ENCODE peak calls at places on chromosomes 7 and 10, in eight cellular contexts. Q is pancreas, I is ovary, J is GM23338, F is left lung, E is psoas muscle, P is esophagus squamous epithelium, U is PC-9. T is an unnamed sample. For H3K27me3 and H3K4me1, the result is how much of the 10 kb centered on the place peaks cover.

GRCh38 chr10:16639457-16639856 is 117.8 kb upstream of the C1QL3 start:
- DNase-seq in Q (no peak), I (no peak), J (no peak), F (no peak), E (no peak), P (no peak), U (no peak), T (no peak)

GRCh38 chr7:137898839-137899681 is 52.3 kb upstream of the DGKI start:
- DNase-seq in Q (peak), I (peak), J (peak), F (peak), E (peak), P (no peak), U (peak), T (peak)

GRCh38 chr10:13775786-13776780 is 189.3 kb downstream of the PRPF18 start:
- DNase-seq in Q (no peak), I (no peak), J (no peak), F (no peak), E (no peak), P (no peak), U (no peak), T (no peak)

GRCh38 chr10:110530131-110530831 is 32.6 kb downstream of the DUSP5 start:
- DNase-seq in Q (peak), I (no peak), J (peak), F (peak), E (peak), P (no peak), U (peak), T (no peak)

GRCh38 chr10:120998782-120999285 is 147.7 kb downstream of the WDR11 start:
- DNase-seq in Q (no peak), I (no peak), J (no peak), F (no peak), E (no peak), P (no peak), U (no peak), T (no peak)

GRCh38 chr10:2985729-2986232 is 81.6 kb upstream of the PFKP start:
- DNase-seq in Q (no peak), I (no peak), J (no peak), F (peak), E (no peak), P (no peak), U (peak), T (no peak)

GRCh38 chr10:133315847-133316246 is 7.1 kb downstream of the ZNF511 start:
- DNase-seq in Q (no peak), I (no peak), J (no peak), F (peak), E (peak), P (no peak), U (no peak), T (no peak)

GRCh38 chr7:137081694-137082093 is 213.2 kb downstream of the CHRM2 start:
- DNase-seq in Q (no peak), I (peak), J (no peak), F (no peak), E (peak), P (no peak), U (no peak), T (no peak)

GRCh38 chr7:42095791-42096190 is 141.2 kb downstream of the GLI3 start:
- DNase-seq in Q (no peak), I (no peak), J (no peak), F (no peak), E (no peak), P (no peak), U (no peak), T (no peak)

GRCh38 chr10:77801474-77802238 is 124.9 kb downstream of the DLG5 start:
- DNase-seq in Q (no peak), I (no peak), J (no peak), F (no peak), E (no peak), P (no peak), U (no peak), T (peak)

GRCh38 chr7:78463039-78463438 is 664.5 kb downstream of the PHTF2 start:
- DNase-seq in Q (no peak), I (no peak), J (no peak), F (no peak), E (no peak), P (no peak), U (no peak), T (no peak)

GRCh38 chr7:54664235-54665228 is 94.5 kb downstream of the SEC61G start:
- DNase-seq in Q (peak), I (no peak), J (peak), F (peak), E (peak), P (no peak), U (peak), T (no peak)

GRCh38 chr7:79412915-79413314 is 40.6 kb downstream of the MAGI2 start:
- DNase-seq in Q (no peak), I (no peak), J (no peak), F (no peak), E (no peak), P (no peak), U (no peak), T (no peak)

GRCh38 chr10:29254123-29255046 is 34.5 kb upstream of the LYZL1 start:
- DNase-seq in Q (no peak), I (no peak), J (no peak), F (no peak), E (no peak), P (no peak), U (peak), T (no peak)

GRCh38 chr7:2301510-2301860 is 12.8 kb downstream of the SNX8 start:
- DNase-seq in Q (no peak), I (no peak), J (peak), F (no peak), E (no peak), P (no peak), U (no peak), T (no peak)

GRCh38 chr10:43324847-43325246 is 46.6 kb upstream of the FXYD4 start:
- DNase-seq in Q (no peak), I (no peak), J (no peak), F (no peak), E (no peak), P (no peak), U (no peak), T (no peak)

GRCh38 chr10:86752311-86752710 is 4.1 kb upstream of the BMPR1A start:
- DNase-seq in Q (no peak), I (no peak), J (no peak), F (no peak), E (no peak), P (no peak), U (no peak), T (no peak)

GRCh38 chr7:148505955-148506354 is 84.6 kb upstream of the C7orf33 start:
- DNase-seq in Q (no peak), I (no peak), J (no peak), F (no peak), E (no peak), P (no peak), U (no peak), T (no peak)

GRCh38 chr10:71685554-71686202 is 33.9 kb downstream of the C10orf105 start:
- DNase-seq in Q (no peak), I (no peak), J (no peak), F (peak), E (peak), P (no peak), U (no peak), T (no peak)

GRCh38 chr7:148398844-148399365 is 191.7 kb upstream of the C7orf33 start:
- DNase-seq in Q (no peak), I (no peak), J (no peak), F (no peak), E (no peak), P (no peak), U (no peak), T (no peak)

GRCh38 chr7:157474685-157475084 is 137.9 kb downstream of the DNAJB6 start:
- DNase-seq in Q (peak), I (peak), J (peak), F (no peak), E (no peak), P (no peak), U (peak), T (no peak)

GRCh38 chr7:151782598-151783448 is 94.1 kb downstream of the PRKAG2 start:
- DNase-seq in Q (peak), I (peak), J (peak), F (peak), E (peak), P (peak), U (peak), T (peak)

GRCh38 chr10:125984346-125984745 is 88.0 kb downstream of the FANK1 start:
- DNase-seq in Q (no peak), I (no peak), J (no peak), F (no peak), E (no peak), P (no peak), U (no peak), T (no peak)

GRCh38 chr7:2794836-2795636 is 49.1 kb downstream of the GNA12 start:
- DNase-seq in Q (no peak), I (no peak), J (no peak), F (peak), E (no peak), P (no peak), U (no peak), T (no peak)

GRCh38 chr7:6619961-6620360 is 4.6 kb downstream of the ZNF853 start:
- DNase-seq in Q (no peak), I (no peak), J (no peak), F (no peak), E (no peak), P (no peak), U (no peak), T (no peak)

GRCh38 chr10:33723181-33723580 is 388.7 kb upstream of the NRP1 start:
- DNase-seq in Q (no peak), I (no peak), J (no peak), F (no peak), E (no peak), P (no peak), U (no peak), T (no peak)

GRCh38 chr7:24742764-24743163 is 14.5 kb downstream of the GSDME start:
- DNase-seq in Q (no peak), I (no peak), J (no peak), F (no peak), E (no peak), P (no peak), U (no peak), T (no peak)

GRCh38 chr10:58350619-58351323 is 16.0 kb downstream of the UBE2D1 start:
- DNase-seq in Q (no peak), I (no peak), J (no peak), F (no peak), E (no peak), P (no peak), U (no peak), T (no peak)

GRCh38 chr7:132578050-132578370 is 1.7 kb upstream of the PLXNA4 start:
- DNase-seq in Q (no peak), I (no peak), J (no peak), F (no peak), E (no peak), P (no peak), U (no peak), T (no peak)

GRCh38 chr7:132577206-132578049 is 1.2 kb upstream of the PLXNA4 start:
- DNase-seq in Q (peak), I (peak), J (peak), F (peak), E (peak), P (no peak), U (no peak), T (no peak)

GRCh38 chr7:132575987-132576722 is at the start of gene PLXNA4:
- DNase-seq in Q (peak), I (peak), J (peak), F (peak), E (peak), P (no peak), U (no peak), T (no peak)

GRCh38 chr7:132575336-132575986 is 809 bp downstream of the PLXNA4 start:
- DNase-seq in Q (no peak), I (peak), J (peak), F (peak), E (peak), P (no peak), U (no peak), T (no peak)

DNA sequence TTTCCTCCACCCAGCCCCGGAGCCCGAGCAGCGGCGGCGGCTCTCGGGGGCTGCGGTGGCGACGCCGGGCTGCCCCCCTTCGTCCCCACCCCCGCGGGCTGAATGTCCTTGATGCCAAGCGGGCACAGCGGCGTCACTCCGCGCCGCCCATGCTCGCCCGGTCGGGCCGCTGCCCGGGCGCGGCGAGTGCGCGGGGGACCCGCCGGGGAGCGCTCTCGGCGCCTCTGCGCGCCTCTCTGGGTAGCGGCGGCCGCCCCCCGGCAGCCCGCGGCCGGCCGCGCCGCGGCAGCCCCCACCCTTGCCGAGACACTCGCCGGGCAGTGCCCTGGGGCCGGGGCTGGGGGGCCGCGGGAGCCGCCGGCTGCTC is 436 bp upstream of the PLXNA4 start:
- DNase-seq in Q (no peak), I (no peak), J (peak), F (no peak), E (no peak), P (no peak), U (no peak), T (no peak)
- H3K27me3 ChIP-seq in Q (under half), I (under half), J (half or more), F (half or more), E (under half), P (under half), U (half or more), T (under half)

DNA sequence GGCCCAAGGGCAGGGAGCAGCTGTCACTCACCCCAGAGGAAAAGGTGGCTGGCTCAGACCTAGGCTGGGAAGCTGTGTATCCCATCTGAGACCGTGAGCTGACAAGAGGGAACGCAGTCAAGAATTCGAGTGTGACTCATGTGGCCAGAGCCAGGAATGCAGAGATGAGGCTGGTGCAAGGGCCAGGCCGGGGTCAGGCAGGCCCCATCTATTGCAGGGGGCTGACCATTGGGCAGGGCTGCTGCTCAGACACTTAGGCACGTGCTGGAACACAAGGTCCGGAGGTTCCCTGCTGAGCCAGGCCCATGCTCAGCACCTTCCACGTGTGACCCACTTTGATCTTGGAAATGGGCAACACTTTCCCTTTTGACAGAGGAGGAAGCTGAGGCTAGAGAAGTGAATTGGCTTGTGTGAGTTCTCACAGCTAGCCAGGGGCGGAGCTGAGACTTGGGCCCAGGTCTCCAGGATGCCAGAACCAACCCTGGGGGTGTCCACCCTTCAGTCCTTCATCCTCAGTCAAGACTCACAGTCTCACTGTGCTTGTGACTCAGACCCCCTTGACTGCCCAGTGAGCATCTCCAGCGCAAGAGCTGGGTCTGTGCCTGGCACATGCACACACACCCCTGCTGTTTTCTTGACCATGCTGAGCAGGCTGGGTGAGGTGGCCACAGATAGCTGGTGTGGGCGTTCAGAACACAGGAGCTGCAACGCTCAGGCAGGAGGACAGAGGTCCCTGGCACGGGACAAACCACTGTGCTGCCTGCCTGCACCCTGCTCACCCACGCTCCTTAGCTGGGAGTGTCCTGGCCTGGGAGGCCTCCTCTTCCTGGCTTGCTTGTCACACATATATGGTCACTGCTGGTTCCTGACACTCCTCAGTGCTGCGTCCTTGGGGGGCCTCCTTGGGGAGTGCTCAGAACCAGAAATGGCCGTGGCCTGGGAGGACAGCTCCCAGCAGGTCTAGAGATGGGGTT is 47.6 kb upstream of the PPIF start:
- DNase-seq in Q (no peak), I (peak), J (no peak), F (peak), E (no peak), P (no peak), U (peak), T (no peak)
- H3K27ac ChIP-seq in Q (no peak), I (peak), J (no peak), F (peak), E (peak), P (peak), U (peak), T (no peak)

GRCh38 chr7:69608049-69608448 is 9.8 kb downstream of the AUTS2 start:
- DNase-seq in Q (no peak), I (no peak), J (no peak), F (no peak), E (no peak), P (no peak), U (no peak), T (no peak)

GRCh38 chr7:69608878-69609277 is 10.6 kb downstream of the AUTS2 start:
- DNase-seq in Q (no peak), I (no peak), J (peak), F (no peak), E (no peak), P (no peak), U (no peak), T (no peak)

GRCh38 chr7:69610675-69611037 is 12.4 kb downstream of the AUTS2 start:
- DNase-seq in Q (no peak), I (no peak), J (no peak), F (no peak), E (no peak), P (no peak), U (no peak), T (no peak)

GRCh38 chr7:69612981-69613380 is 14.7 kb downstream of the AUTS2 start:
- DNase-seq in Q (no peak), I (no peak), J (no peak), F (no peak), E (no peak), P (no peak), U (no peak), T (no peak)

GRCh38 chr7:69609901-69610674 is 11.8 kb downstream of the AUTS2 start:
- DNase-seq in Q (no peak), I (no peak), J (no peak), F (no peak), E (no peak), P (no peak), U (no peak), T (no peak)
- H3K4me1 ChIP-seq in Q (under half), I (under half), J (under half), F (under half), E (under half), P (under half), U (under half), T (under half)

DNA sequence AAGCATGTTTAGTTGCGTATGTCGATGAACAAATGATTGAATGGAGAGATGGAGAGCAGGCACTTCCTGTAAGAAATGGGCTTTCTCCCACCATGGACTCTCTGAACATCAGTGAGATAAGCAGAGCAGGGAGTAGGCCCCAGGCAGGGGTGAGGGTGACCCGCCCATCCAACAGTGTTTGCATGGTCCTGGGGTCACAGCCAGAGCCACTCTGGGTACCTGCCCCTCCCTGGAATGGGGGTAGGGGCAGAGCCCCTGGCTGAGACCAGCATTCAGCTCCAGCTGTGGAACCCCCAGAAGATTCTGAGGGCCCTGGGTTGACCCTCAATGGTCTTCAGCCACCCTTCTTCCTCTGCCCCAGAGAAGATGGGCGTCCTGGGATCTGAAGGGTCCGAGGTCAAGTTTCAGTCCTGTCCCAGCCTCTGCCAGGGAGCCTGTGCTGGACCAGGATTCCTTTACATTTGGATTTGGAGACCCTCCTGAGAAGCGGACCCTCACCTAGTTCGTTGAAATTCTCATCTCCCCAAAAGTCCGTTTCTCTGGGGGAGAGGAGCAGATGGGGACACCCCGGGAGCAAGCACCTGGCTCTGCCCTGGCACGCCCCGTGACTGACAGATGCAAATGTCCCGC is 2.4 kb upstream of the FGF8 start:
- DNase-seq in Q (no peak), I (no peak), J (no peak), F (peak), E (no peak), P (no peak), U (no peak), T (no peak)
- H3K27me3 ChIP-seq in Q (under half), I (under half), J (half or more), F (half or more), E (half or more), P (under half), U (under half), T (under half)

GRCh38 chr7:19565602-19566001 is 143.2 kb downstream of the POLR1F start:
- DNase-seq in Q (no peak), I (no peak), J (no peak), F (no peak), E (no peak), P (no peak), U (no peak), T (no peak)
- H3K27ac ChIP-seq in Q (no peak), I (no peak), J (no peak), F (no peak), E (peak), P (no peak), U (no peak), T (no peak)